ENCODE peak calls at places on chromosomes 12 and 14, in four cellular contexts. D, I, J and Y are unnamed samples. For H3K9me3, the result is how much of the 10 kb centered on the place peaks cover.

GRCh38 chr14:100902792-100903191 is 730 bp downstream of the RTL1 start:
- DNase-seq in D (no peak), I (no peak), J (no peak), Y (no peak)

GRCh38 chr12:26627335-26627734 is 205.7 kb downstream of the ITPR2 start:
- DNase-seq in D (no peak), I (no peak), J (no peak), Y (no peak)

GRCh38 chr12:88036368-88036965 is 7.3 kb upstream of the C12orf50 start:
- DNase-seq in D (no peak), I (peak), J (peak), Y (peak)

GRCh38 chr14:59275668-59276067 is 87.2 kb downstream of the DAAM1 start:
- DNase-seq in D (no peak), I (peak), J (peak), Y (peak)

GRCh38 chr12:122992386-122992785 is 11.9 kb downstream of the ARL6IP4 start:
- DNase-seq in D (no peak), I (no peak), J (no peak), Y (no peak)

GRCh38 chr12:51381226-51382079 is 9.8 kb downstream of the GALNT6 start:
- DNase-seq in D (no peak), I (peak), J (peak), Y (no peak)

GRCh38 chr12:118645219-118645618 is 268.9 kb downstream of the SUDS3 start:
- DNase-seq in D (no peak), I (no peak), J (no peak), Y (no peak)

GRCh38 chr14:101236496-101237240 is 324.6 kb upstream of the DIO3 start:
- DNase-seq in D (no peak), I (no peak), J (no peak), Y (no peak)

GRCh38 chr14:76985021-76985420 is 43.5 kb downstream of the IRF2BPL start:
- DNase-seq in D (no peak), I (peak), J (peak), Y (peak)

GRCh38 chr14:59484611-59485174 is 376 bp downstream of the JKAMP start:
- DNase-seq in D (no peak), I (peak), J (peak), Y (no peak)

GRCh38 chr12:87020071-87020470 is 763.9 kb upstream of the MGAT4C start:
- DNase-seq in D (no peak), I (no peak), J (no peak), Y (no peak)
- H3K9me3 ChIP-seq in D (under half), I (under half), J (under half), Y (under half)

GRCh38 chr12:99390707-99391106 is 256.8 kb upstream of the GARIN6 start:
- DNase-seq in D (no peak), I (no peak), J (no peak), Y (no peak)

GRCh38 chr12:99387661-99388060 is 259.9 kb upstream of the GARIN6 start:
- DNase-seq in D (no peak), I (no peak), J (no peak), Y (no peak)

GRCh38 chr12:99389751-99390150 is 257.8 kb upstream of the GARIN6 start:
- DNase-seq in D (no peak), I (no peak), J (no peak), Y (no peak)

GRCh38 chr12:99393763-99394162 is 253.8 kb upstream of the GARIN6 start:
- DNase-seq in D (no peak), I (no peak), J (no peak), Y (no peak)

DNA sequence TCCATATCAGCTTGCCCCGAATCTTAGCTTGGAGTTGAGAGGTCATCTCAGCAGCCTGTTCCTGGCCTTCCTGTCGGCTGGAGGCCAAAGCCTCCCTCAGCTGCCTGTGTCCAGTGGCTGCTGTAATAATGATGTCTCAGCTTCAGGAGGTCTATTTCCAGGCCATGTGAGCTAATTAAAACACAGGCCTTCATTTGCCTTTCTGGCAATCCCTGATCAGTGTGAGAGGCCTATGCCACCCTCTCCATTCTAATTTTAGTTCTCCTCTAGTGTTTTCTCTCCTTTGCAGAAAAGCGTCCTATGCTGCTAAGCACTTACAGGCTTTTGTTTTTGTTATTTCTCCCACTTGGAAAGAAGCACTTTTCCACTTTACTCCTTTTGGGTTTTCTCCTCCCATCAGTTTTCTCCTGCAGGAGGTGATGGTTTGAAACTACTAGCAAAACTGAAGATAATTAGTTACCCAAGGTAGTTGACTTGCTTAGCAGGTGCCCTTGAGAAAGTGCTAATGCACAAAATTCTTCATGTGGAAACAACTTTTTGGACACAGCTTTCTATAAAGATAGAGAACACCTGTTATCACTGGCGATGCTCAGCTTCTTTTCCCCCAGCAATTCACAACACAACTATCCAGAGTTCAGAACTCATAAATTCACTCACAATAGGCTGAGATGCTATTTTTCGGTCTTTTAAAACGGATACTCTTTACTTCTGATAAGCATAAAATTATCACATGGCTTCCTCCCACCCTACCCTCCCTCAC is 255.3 kb upstream of the GARIN6 start:
- DNase-seq in D (no peak), I (no peak), J (no peak), Y (no peak)
- H3K9me3 ChIP-seq in D (under half), I (under half), J (under half), Y (under half)

GRCh38 chr14:27536748-27537147 is 938.9 kb upstream of the NOVA1 start:
- DNase-seq in D (no peak), I (no peak), J (no peak), Y (no peak)
- H3K9me3 ChIP-seq in D (under half), I (under half), J (under half), Y (under half)

GRCh38 chr14:44422699-44423098 is 84.4 kb downstream of the FSCB start:
- DNase-seq in D (no peak), I (no peak), J (no peak), Y (no peak)
- H3K9me3 ChIP-seq in D (under half), I (under half), J (under half), Y (under half)

DNA sequence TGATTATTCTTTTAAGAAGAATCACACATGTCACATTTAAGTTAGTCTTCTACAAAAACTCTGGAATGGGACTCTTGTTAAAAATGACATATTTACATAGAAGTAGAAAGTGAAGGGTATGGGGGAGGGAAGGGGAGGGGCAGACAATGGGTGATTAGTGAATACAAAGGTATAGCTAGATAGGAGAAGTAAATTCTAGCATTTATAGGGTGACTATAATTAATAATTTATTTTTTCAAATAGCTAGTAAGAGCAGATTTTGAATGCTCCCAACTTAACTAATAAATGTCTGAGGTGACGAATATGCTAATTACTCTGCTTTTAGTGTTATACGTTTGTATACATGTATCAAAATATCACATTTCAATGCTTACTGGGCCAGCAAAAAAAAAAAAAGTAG is 59.4 kb downstream of the BLTP3B start:
- DNase-seq in D (no peak), I (no peak), J (no peak), Y (no peak)
- H3K9me3 ChIP-seq in D (under half), I (under half), J (under half), Y (under half)

DNA sequence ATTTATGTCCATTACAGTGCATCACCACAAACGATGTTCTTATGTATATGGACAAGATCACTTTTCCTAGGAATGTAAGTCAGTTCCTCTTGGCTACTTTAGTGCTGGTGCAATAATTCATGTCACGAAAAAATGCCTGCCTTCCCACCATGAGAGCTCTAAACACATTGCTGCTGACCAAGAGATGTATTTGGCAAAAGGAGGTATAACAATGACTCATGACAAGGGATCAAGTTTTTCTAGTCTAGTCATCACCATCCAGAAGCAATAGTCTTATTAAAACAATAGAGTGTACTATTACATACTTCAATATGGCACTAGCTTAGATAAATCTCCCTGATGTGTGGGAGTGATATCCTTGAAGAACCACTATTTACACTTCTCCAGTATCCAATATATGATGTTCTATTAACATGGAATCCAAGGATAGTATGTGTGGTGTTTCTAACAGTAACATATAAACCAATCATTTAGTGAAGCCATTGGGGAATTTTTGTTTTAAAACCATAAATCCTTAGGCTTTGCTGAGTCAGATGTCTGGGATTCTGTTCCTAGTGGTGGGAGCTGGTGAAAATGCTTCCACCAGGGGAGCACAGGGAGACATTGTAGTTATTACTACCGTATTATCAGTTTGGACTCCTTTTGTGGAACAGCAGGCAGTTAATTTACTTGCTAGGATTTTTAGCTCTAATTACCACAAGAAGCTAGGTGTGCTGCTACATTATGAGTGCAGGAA is 1387.5 kb downstream of the LRFN5 start:
- DNase-seq in D (no peak), I (peak), J (peak), Y (peak)
- H3K9me3 ChIP-seq in D (under half), I (under half), J (under half), Y (under half)

GRCh38 chr14:27123162-27123561 is 525.3 kb upstream of the NOVA1 start:
- DNase-seq in D (no peak), I (no peak), J (no peak), Y (no peak)
- H3K9me3 ChIP-seq in D (under half), I (under half), J (under half), Y (under half)